ENCODE peak calls at places on chromosomes 7 and 10, in seven cellular contexts. One of them, this sample, is unnamed.

GRCh38 chr7:40880581-40880980 is 745.8 kb downstream of the SUGCT start:
- DNase-seq in PC-3: no peak
- DNase-seq in CD4-positive, alpha-beta T cell: no peak
- DNase-seq in aorta: no peak
- DNase-seq in epithelial cell of prostate: no peak
- DNase-seq in A549: no peak
- DNase-seq in RWPE1: no peak
- DNase-seq in this sample: no peak

GRCh38 chr7:149126662-149127321 is 668 bp upstream of the ZNF425 start:
- DNase-seq in PC-3: peak
- DNase-seq in CD4-positive, alpha-beta T cell: peak
- DNase-seq in aorta: peak
- DNase-seq in epithelial cell of prostate: no peak
- DNase-seq in A549: peak
- DNase-seq in RWPE1: peak
- DNase-seq in this sample: no peak

GRCh38 chr7:128322040-128322643 is 21.6 kb downstream of the RBM28 start:
- DNase-seq in PC-3: peak
- DNase-seq in CD4-positive, alpha-beta T cell: no peak
- DNase-seq in aorta: no peak
- DNase-seq in epithelial cell of prostate: peak
- DNase-seq in A549: no peak
- DNase-seq in RWPE1: peak
- DNase-seq in this sample: no peak

GRCh38 chr10:99370993-99371392 is 41.8 kb downstream of the CNNM1 start:
- DNase-seq in PC-3: no peak
- DNase-seq in CD4-positive, alpha-beta T cell: no peak
- DNase-seq in aorta: no peak
- DNase-seq in epithelial cell of prostate: no peak
- DNase-seq in A549: peak
- DNase-seq in RWPE1: peak
- DNase-seq in this sample: no peak

GRCh38 chr7:104012815-104013214 is 23.4 kb upstream of the RELN start:
- DNase-seq in PC-3: no peak
- DNase-seq in CD4-positive, alpha-beta T cell: no peak
- DNase-seq in aorta: no peak
- DNase-seq in epithelial cell of prostate: no peak
- DNase-seq in A549: no peak
- DNase-seq in RWPE1: no peak
- DNase-seq in this sample: no peak

GRCh38 chr10:13528875-13529713 is at the start of gene BEND7:
- DNase-seq in PC-3: peak
- DNase-seq in CD4-positive, alpha-beta T cell: no peak
- DNase-seq in aorta: no peak
- DNase-seq in epithelial cell of prostate: no peak
- DNase-seq in A549: peak
- DNase-seq in RWPE1: peak
- DNase-seq in this sample: no peak

GRCh38 chr10:73871915-73872710 is 2.2 kb downstream of the CAMK2G start:
- DNase-seq in PC-3: peak
- DNase-seq in CD4-positive, alpha-beta T cell: no peak
- DNase-seq in aorta: no peak
- DNase-seq in epithelial cell of prostate: no peak
- DNase-seq in A549: no peak
- DNase-seq in RWPE1: peak
- DNase-seq in this sample: no peak

GRCh38 chr10:122143238-122143841 is 127.8 kb upstream of the BTBD16 start:
- DNase-seq in PC-3: peak
- DNase-seq in CD4-positive, alpha-beta T cell: no peak
- DNase-seq in aorta: no peak
- DNase-seq in epithelial cell of prostate: peak
- DNase-seq in A549: no peak
- DNase-seq in RWPE1: peak
- DNase-seq in this sample: peak

GRCh38 chr7:66379761-66380160 is 174.6 kb downstream of the TPST1 start:
- DNase-seq in PC-3: peak
- DNase-seq in CD4-positive, alpha-beta T cell: no peak
- DNase-seq in aorta: no peak
- DNase-seq in epithelial cell of prostate: no peak
- DNase-seq in A549: no peak
- DNase-seq in RWPE1: no peak
- DNase-seq in this sample: no peak

GRCh38 chr7:116704650-116705049 is 32.7 kb downstream of the MET start:
- DNase-seq in PC-3: no peak
- DNase-seq in CD4-positive, alpha-beta T cell: no peak
- DNase-seq in aorta: no peak
- DNase-seq in epithelial cell of prostate: no peak
- DNase-seq in A549: no peak
- DNase-seq in RWPE1: no peak
- DNase-seq in this sample: no peak

GRCh38 chr10:50577681-50578350 is 45.9 kb downstream of the SGMS1 start:
- DNase-seq in PC-3: peak
- DNase-seq in CD4-positive, alpha-beta T cell: no peak
- DNase-seq in aorta: no peak
- DNase-seq in epithelial cell of prostate: no peak
- DNase-seq in A549: no peak
- DNase-seq in RWPE1: no peak
- DNase-seq in this sample: no peak

GRCh38 chr7:156766666-156767065 is 126.1 kb downstream of the RNF32 start:
- DNase-seq in PC-3: no peak
- DNase-seq in CD4-positive, alpha-beta T cell: no peak
- DNase-seq in aorta: no peak
- DNase-seq in epithelial cell of prostate: no peak
- DNase-seq in A549: no peak
- DNase-seq in RWPE1: no peak
- DNase-seq in this sample: no peak

GRCh38 chr10:3217301-3217700 is 44.7 kb upstream of the PITRM1 start:
- DNase-seq in PC-3: peak
- DNase-seq in CD4-positive, alpha-beta T cell: no peak
- DNase-seq in aorta: no peak
- DNase-seq in epithelial cell of prostate: no peak
- DNase-seq in A549: no peak
- DNase-seq in RWPE1: no peak
- DNase-seq in this sample: no peak

GRCh38 chr10:132755166-132755711 is 30.7 kb downstream of the NKX6-2 start:
- DNase-seq in PC-3: no peak
- DNase-seq in CD4-positive, alpha-beta T cell: no peak
- DNase-seq in aorta: no peak
- DNase-seq in epithelial cell of prostate: no peak
- DNase-seq in A549: no peak
- DNase-seq in RWPE1: no peak
- DNase-seq in this sample: no peak

GRCh38 chr7:52959336-52959735 is 76.1 kb upstream of the POM121L12 start:
- DNase-seq in PC-3: peak
- DNase-seq in CD4-positive, alpha-beta T cell: no peak
- DNase-seq in aorta: no peak
- DNase-seq in epithelial cell of prostate: no peak
- DNase-seq in A549: no peak
- DNase-seq in RWPE1: no peak
- DNase-seq in this sample: no peak

GRCh38 chr10:86128360-86128759 is 238.2 kb downstream of the GRID1 start:
- DNase-seq in PC-3: no peak
- DNase-seq in CD4-positive, alpha-beta T cell: no peak
- DNase-seq in aorta: no peak
- DNase-seq in epithelial cell of prostate: no peak
- DNase-seq in A549: no peak
- DNase-seq in RWPE1: no peak
- DNase-seq in this sample: no peak

GRCh38 chr7:127387974-127388373 is 4.5 kb downstream of the ZNF800 start:
- DNase-seq in PC-3: no peak
- DNase-seq in CD4-positive, alpha-beta T cell: no peak
- DNase-seq in aorta: no peak
- DNase-seq in epithelial cell of prostate: no peak
- DNase-seq in A549: no peak
- DNase-seq in RWPE1: no peak
- DNase-seq in this sample: no peak

GRCh38 chr7:20407585-20408466 is 77.1 kb downstream of the ITGB8 start:
- DNase-seq in PC-3: peak
- DNase-seq in CD4-positive, alpha-beta T cell: no peak
- DNase-seq in aorta: no peak
- DNase-seq in epithelial cell of prostate: no peak
- DNase-seq in A549: no peak
- DNase-seq in RWPE1: peak
- DNase-seq in this sample: no peak

GRCh38 chr7:50721661-50722259 is 60.9 kb downstream of the GRB10 start:
- DNase-seq in PC-3: no peak
- DNase-seq in CD4-positive, alpha-beta T cell: no peak
- DNase-seq in aorta: no peak
- DNase-seq in epithelial cell of prostate: no peak
- DNase-seq in A549: no peak
- DNase-seq in RWPE1: no peak
- DNase-seq in this sample: no peak

GRCh38 chr7:2022737-2023250 is 210.0 kb downstream of the MAD1L1 start:
- DNase-seq in PC-3: no peak
- DNase-seq in CD4-positive, alpha-beta T cell: no peak
- DNase-seq in aorta: no peak
- DNase-seq in epithelial cell of prostate: no peak
- DNase-seq in A549: no peak
- DNase-seq in RWPE1: no peak
- DNase-seq in this sample: no peak

GRCh38 chr10:122504551-122504950 is 43.2 kb downstream of the HTRA1 start:
- DNase-seq in PC-3: peak
- DNase-seq in CD4-positive, alpha-beta T cell: no peak
- DNase-seq in aorta: peak
- DNase-seq in epithelial cell of prostate: no peak
- DNase-seq in A549: peak
- DNase-seq in RWPE1: peak
- DNase-seq in this sample: peak

GRCh38 chr7:92834661-92835139 is 1.7 kb downstream of the CDK6 start:
- DNase-seq in PC-3: peak
- DNase-seq in CD4-positive, alpha-beta T cell: no peak
- DNase-seq in aorta: peak
- DNase-seq in epithelial cell of prostate: no peak
- DNase-seq in A549: peak
- DNase-seq in RWPE1: peak
- DNase-seq in this sample: no peak

GRCh38 chr10:111338798-111339197 is 262.0 kb downstream of the ADRA2A start:
- DNase-seq in PC-3: no peak
- DNase-seq in CD4-positive, alpha-beta T cell: no peak
- DNase-seq in aorta: no peak
- DNase-seq in epithelial cell of prostate: no peak
- DNase-seq in A549: no peak
- DNase-seq in RWPE1: no peak
- DNase-seq in this sample: no peak

GRCh38 chr7:137882261-137882668 is 35.5 kb upstream of the DGKI start:
- DNase-seq in PC-3: peak
- DNase-seq in CD4-positive, alpha-beta T cell: no peak
- DNase-seq in aorta: peak
- DNase-seq in epithelial cell of prostate: peak
- DNase-seq in A549: peak
- DNase-seq in RWPE1: peak
- DNase-seq in this sample: no peak

GRCh38 chr7:99693427-99694200 is 13.8 kb upstream of the CYP3A5 start:
- DNase-seq in PC-3: no peak
- DNase-seq in CD4-positive, alpha-beta T cell: peak
- DNase-seq in aorta: no peak
- DNase-seq in epithelial cell of prostate: no peak
- DNase-seq in A549: no peak
- DNase-seq in RWPE1: no peak
- DNase-seq in this sample: no peak

GRCh38 chr7:111025013-111025412 is 65.9 kb upstream of the LRRN3 start:
- DNase-seq in PC-3: no peak
- DNase-seq in CD4-positive, alpha-beta T cell: no peak
- DNase-seq in aorta: no peak
- DNase-seq in epithelial cell of prostate: no peak
- DNase-seq in A549: no peak
- DNase-seq in RWPE1: no peak
- DNase-seq in this sample: no peak

GRCh38 chr7:50330701-50331100 is 26.2 kb downstream of the IKZF1 start:
- DNase-seq in PC-3: no peak
- DNase-seq in CD4-positive, alpha-beta T cell: no peak
- DNase-seq in aorta: no peak
- DNase-seq in epithelial cell of prostate: no peak
- DNase-seq in A549: no peak
- DNase-seq in RWPE1: no peak
- DNase-seq in this sample: no peak

DNA sequence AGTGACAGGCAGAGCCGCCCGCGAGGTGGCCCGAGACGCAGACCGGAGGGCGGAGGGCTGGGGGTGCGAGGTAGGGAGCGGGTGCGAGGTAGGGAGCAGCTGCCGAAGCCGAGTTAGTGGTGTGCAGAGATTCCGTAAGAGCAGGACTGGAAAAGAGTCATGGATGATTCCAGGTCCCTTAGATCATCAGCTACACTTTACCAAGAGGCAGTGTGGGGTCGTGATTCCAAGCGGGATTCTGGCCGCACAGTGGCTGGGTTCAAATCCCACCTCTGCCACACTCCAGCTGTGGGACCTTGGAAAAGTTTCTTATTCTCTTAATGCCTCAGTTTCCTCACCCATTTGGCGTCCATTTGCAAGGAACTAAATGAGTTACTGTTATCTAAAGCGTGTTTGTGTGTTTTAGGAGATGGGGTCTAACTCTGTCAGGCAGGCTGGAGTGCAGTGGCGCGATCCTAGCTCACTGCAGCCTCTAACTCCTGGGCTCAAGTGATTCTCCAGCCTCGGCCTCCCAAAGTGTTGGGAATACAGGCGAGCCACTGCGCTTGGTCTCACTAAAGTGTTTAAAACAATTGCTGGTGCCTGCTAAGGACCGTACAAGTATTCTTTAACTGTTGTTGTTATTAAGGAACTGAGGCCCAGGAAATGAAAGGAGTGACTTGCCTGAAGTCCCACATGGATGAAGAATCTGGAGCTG is 1.1 kb downstream of the NDUFB2 start:
- DNase-seq in PC-3: no peak
- DNase-seq in CD4-positive, alpha-beta T cell: no peak
- DNase-seq in aorta: no peak
- DNase-seq in epithelial cell of prostate: no peak
- DNase-seq in A549: no peak
- DNase-seq in RWPE1: peak
- DNase-seq in this sample: no peak
- H3K27ac ChIP-seq in PC-3: peak
- H3K27ac ChIP-seq in CD4-positive, alpha-beta T cell: peak
- H3K27ac ChIP-seq in aorta: no peak
- H3K27ac ChIP-seq in epithelial cell of prostate: peak
- H3K27ac ChIP-seq in A549: peak
- H3K27ac ChIP-seq in RWPE1: peak
- H3K27ac ChIP-seq in this sample: peak

GRCh38 chr7:25754333-25754732 is 397.7 kb upstream of the NFE2L3 start:
- DNase-seq in PC-3: no peak
- DNase-seq in CD4-positive, alpha-beta T cell: no peak
- DNase-seq in aorta: no peak
- DNase-seq in epithelial cell of prostate: no peak
- DNase-seq in A549: no peak
- DNase-seq in RWPE1: no peak
- DNase-seq in this sample: no peak
- H3K27ac ChIP-seq in PC-3: no peak
- H3K27ac ChIP-seq in CD4-positive, alpha-beta T cell: no peak
- H3K27ac ChIP-seq in aorta: peak
- H3K27ac ChIP-seq in epithelial cell of prostate: no peak
- H3K27ac ChIP-seq in A549: no peak
- H3K27ac ChIP-seq in RWPE1: no peak
- H3K27ac ChIP-seq in this sample: no peak

GRCh38 chr10:16386855-16387254 is 50.0 kb upstream of the PTER start:
- DNase-seq in PC-3: no peak
- DNase-seq in CD4-positive, alpha-beta T cell: no peak
- DNase-seq in aorta: no peak
- DNase-seq in epithelial cell of prostate: no peak
- DNase-seq in A549: no peak
- DNase-seq in RWPE1: no peak
- DNase-seq in this sample: no peak
- H3K27ac ChIP-seq in PC-3: no peak
- H3K27ac ChIP-seq in CD4-positive, alpha-beta T cell: no peak
- H3K27ac ChIP-seq in aorta: no peak
- H3K27ac ChIP-seq in epithelial cell of prostate: no peak
- H3K27ac ChIP-seq in A549: no peak
- H3K27ac ChIP-seq in RWPE1: no peak
- H3K27ac ChIP-seq in this sample: no peak

GRCh38 chr10:55024718-55025117 is 223.7 kb upstream of the PCDH15 start:
- DNase-seq in PC-3: no peak
- DNase-seq in CD4-positive, alpha-beta T cell: no peak
- DNase-seq in aorta: no peak
- DNase-seq in epithelial cell of prostate: no peak
- DNase-seq in A549: no peak
- DNase-seq in RWPE1: no peak
- DNase-seq in this sample: no peak
- H3K27ac ChIP-seq in PC-3: no peak
- H3K27ac ChIP-seq in CD4-positive, alpha-beta T cell: no peak
- H3K27ac ChIP-seq in aorta: no peak
- H3K27ac ChIP-seq in epithelial cell of prostate: no peak
- H3K27ac ChIP-seq in A549: no peak
- H3K27ac ChIP-seq in RWPE1: no peak
- H3K27ac ChIP-seq in this sample: no peak

This sample was measured in caudate nucleus.